ENCODE peak calls at places on chromosomes 3 and 15, in six cellular contexts. C is right lobe of liver, N is left lung, G is heart right ventricle, D is A549, L is HepG2. Z is an unnamed sample.

GRCh38 chr3:72379500-72380187 is 468.6 kb downstream of the SHQ1 start:
- ATAC-seq in N (no peak), G (peak; percentile 48), C (no peak), D (no peak), L (no peak), Z (peak; percentile 43)

GRCh38 chr15:92803852-92804609 is 96.1 kb upstream of the CHD2 start:
- ATAC-seq in C (peak; percentile 79), L (peak; percentile 90), N (peak; percentile 78), G (peak; percentile 91), D (peak; percentile 85), Z (peak; percentile 93)

GRCh38 chr3:14377838-14378169 is 24.6 kb upstream of the SLC6A6 start:
- ATAC-seq in N (peak; percentile 65), D (no peak), L (no peak), C (peak; percentile 62), G (peak; percentile 34), Z (no peak)

GRCh38 chr15:74768771-74769342 is 13.0 kb upstream of the CSK start:
- ATAC-seq in L (peak; percentile 31), N (peak; percentile 78), C (peak; percentile 68), G (peak; percentile 54), D (peak; percentile 73), Z (no peak)

GRCh38 chr3:189132901-189133300 is 38.9 kb upstream of the TPRG1 start:
- ATAC-seq in L (no peak), G (no peak), C (no peak), D (no peak), N (no peak), Z (no peak)

GRCh38 chr3:195873281-195873887 is 35.0 kb downstream of the TNK2 start:
- ATAC-seq in N (peak; percentile 59), D (no peak), L (no peak), C (no peak), G (no peak), Z (no peak)

GRCh38 chr3:4845882-4846281 is 133.4 kb upstream of the BHLHE40 start:
- ATAC-seq in N (no peak), L (no peak), D (no peak), G (no peak), C (no peak), Z (no peak)

GRCh38 chr15:78767331-78767951 is 43.8 kb downstream of the ADAMTS7 start:
- ATAC-seq in G (no peak), D (peak; percentile 11), L (no peak), N (no peak), C (no peak), Z (no peak)

GRCh38 chr3:197023241-197023997 is 6.2 kb downstream of the MELTF start:
- ATAC-seq in N (peak; percentile 66), C (no peak), G (no peak), D (no peak), L (no peak), Z (no peak)

GRCh38 chr3:29521751-29522150 is 240.9 kb downstream of the RBMS3 start:
- ATAC-seq in L (no peak), D (no peak), N (no peak), C (no peak), G (no peak), Z (no peak)

GRCh38 chr3:151835751-151836550 is 22.0 kb downstream of the AADAC start:
- ATAC-seq in N (no peak), C (no peak), D (no peak), L (no peak), G (no peak), Z (no peak)

GRCh38 chr3:100602506-100603444 is 6.6 kb upstream of the ADGRG7 start:
- ATAC-seq in D (peak; percentile 80), G (no peak), N (peak; percentile 50), L (peak; percentile 90), C (peak; percentile 89), Z (no peak)

GRCh38 chr15:67946701-67947100 is 106.9 kb upstream of the RNU6-1 start:
- ATAC-seq in C (no peak), D (peak; percentile 53), G (no peak), N (no peak), L (peak; percentile 52), Z (no peak)

GRCh38 chr3:4235690-4236089 is 67.5 kb upstream of the SETMAR start:
- ATAC-seq in C (no peak), G (no peak), L (no peak), D (no peak), N (no peak), Z (no peak)

GRCh38 chr3:189629803-189630455 is 1.3 kb upstream of the TP63 start:
- ATAC-seq in L (no peak), G (no peak), D (no peak), C (peak; percentile 85), N (peak; percentile 90), Z (peak; percentile 51)

GRCh38 chr3:98557324-98558010 is 25.7 kb downstream of the GPR15 start:
- ATAC-seq in C (no peak), N (no peak), L (no peak), G (no peak), D (no peak), Z (no peak)
- H3K4me3 ChIP-seq in C (no peak overlapping the region), N (no peak overlapping the region), L (no peak overlapping the region), G (no peak overlapping the region), D (no peak overlapping the region), Z (no peak overlapping the region)

GRCh38 chr3:94258851-94259250 is 196.0 kb downstream of the NSUN3 start:
- ATAC-seq in N (no peak), D (no peak), L (no peak), G (no peak), C (no peak), Z (no peak)
- H3K4me3 ChIP-seq in N (no peak overlapping the region), D (no peak overlapping the region), L (no peak overlapping the region), G (no peak overlapping the region), C (no peak overlapping the region), Z (no peak overlapping the region)

GRCh38 chr15:99709243-99709986 is 23.8 kb downstream of the LYSMD4 start:
- ATAC-seq in N (no peak), L (no peak), D (no peak), G (peak; percentile 7), C (no peak), Z (no peak)
- H3K4me3 ChIP-seq in N (no peak overlapping the region), L (no peak overlapping the region), D (no peak overlapping the region), G (no peak overlapping the region), C (no peak overlapping the region), Z (no peak overlapping the region)

GRCh38 chr3:154243353-154243752 is 80.9 kb downstream of the DHX36 start:
- ATAC-seq in N (peak; percentile 59), G (peak; percentile 89), D (peak; percentile 29), C (no peak), L (no peak), Z (peak; percentile 78)
- H3K4me3 ChIP-seq in N (no peak overlapping the region), G (no peak overlapping the region), D (no peak overlapping the region), C (no peak overlapping the region), L (no peak overlapping the region), Z (no peak overlapping the region)

GRCh38 chr3:64687781-64688515 is at the start of gene ADAMTS9:
- ATAC-seq in L (peak; percentile 45), C (peak; percentile 59), N (peak; percentile 59), G (peak; percentile 67), D (peak; percentile 69), Z (peak; percentile 49)

GRCh38 chr3:64687381-64687780 is 419 bp downstream of the ADAMTS9 start:
- ATAC-seq in C (no peak), G (peak; percentile 7), L (peak; percentile 9), N (peak; percentile 7), D (peak; percentile 9), Z (no peak)

GRCh38 chr3:64685800-64686445 is 1.9 kb downstream of the ADAMTS9 start:
- ATAC-seq in C (peak; percentile 94), D (peak; percentile 85), N (peak; percentile 86), L (peak; percentile 83), G (peak; percentile 89), Z (peak; percentile 91)

GRCh38 chr3:64685331-64685799 is 2.4 kb downstream of the ADAMTS9 start:
- ATAC-seq in G (peak; percentile 16), C (peak; percentile 2), N (peak; percentile 1), L (no peak), D (no peak), Z (peak; percentile 50)

DNA sequence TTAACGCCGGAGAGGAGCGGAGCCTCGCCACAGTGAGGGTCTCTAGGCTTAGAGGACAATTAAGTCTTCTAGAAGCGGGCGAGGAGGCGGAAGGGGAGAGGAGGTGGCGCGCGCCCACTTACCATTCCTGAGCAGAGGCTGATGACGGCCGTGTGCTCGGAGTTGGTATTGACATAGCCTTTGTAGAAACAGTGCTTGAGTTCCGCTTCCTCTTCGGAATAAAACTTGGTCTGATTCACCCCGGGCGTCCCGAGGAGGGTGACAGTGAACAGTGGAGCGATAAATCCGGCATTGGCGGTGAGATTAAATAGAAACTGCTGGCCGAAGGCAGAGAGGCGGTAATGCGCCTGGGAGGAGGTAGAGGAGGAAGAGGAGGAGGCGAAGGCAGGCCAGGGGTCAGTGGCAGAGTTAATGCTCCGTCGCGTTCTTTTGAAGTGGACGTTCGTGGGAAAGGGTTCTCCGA is 1.3 kb downstream of the ADAMTS9 start:
- ATAC-seq in G (peak; percentile 10), D (peak; percentile 57), N (peak; percentile 45), L (peak; percentile 70), C (peak; percentile 36), Z (peak; percentile 1)
- H3K4me3 ChIP-seq in G (peak overlapping the region; percentile 68), D (peak overlapping the region; percentile 47), N (peak overlapping the region; percentile 59), L (peak overlapping the region; percentile 61), C (peak overlapping the region; percentile 51), Z (peak overlapping the region; percentile 77)

GRCh38 chr3:150547045-150547753 is 612 bp downstream of the EIF2A start:
- ATAC-seq in C (no peak), D (no peak), G (no peak), L (no peak), N (no peak), Z (no peak)

GRCh38 chr3:150546226-150547044 is at the start of the genes EIF2A and SERP1:
- ATAC-seq in C (peak; percentile 98), D (peak; percentile 98), N (peak; percentile 96), L (peak; percentile 98), G (peak; percentile 97), Z (peak; percentile 98)

GRCh38 chr3:150544726-150545125 is 1.6 kb downstream of the SERP1 start:
- ATAC-seq in L (no peak), G (no peak), N (no peak), D (no peak), C (no peak), Z (no peak)

GRCh38 chr3:150544040-150544439 is 2.3 kb downstream of the SERP1 start:
- ATAC-seq in L (no peak), G (no peak), N (no peak), C (no peak), D (no peak), Z (no peak)

GRCh38 chr3:150545419-150546225 is 674 bp downstream of the SERP1 start:
- ATAC-seq in G (peak; percentile 26), L (peak; percentile 1), C (peak; percentile 8), N (peak; percentile 23), D (no peak), Z (no peak)
- H3K4me3 ChIP-seq in G (peak overlapping the region; percentile 88), L (peak overlapping the region; percentile 94), C (peak overlapping the region; percentile 84), N (peak overlapping the region; percentile 78), D (peak overlapping the region; percentile 94), Z (peak overlapping the region; percentile 64)

DNA sequence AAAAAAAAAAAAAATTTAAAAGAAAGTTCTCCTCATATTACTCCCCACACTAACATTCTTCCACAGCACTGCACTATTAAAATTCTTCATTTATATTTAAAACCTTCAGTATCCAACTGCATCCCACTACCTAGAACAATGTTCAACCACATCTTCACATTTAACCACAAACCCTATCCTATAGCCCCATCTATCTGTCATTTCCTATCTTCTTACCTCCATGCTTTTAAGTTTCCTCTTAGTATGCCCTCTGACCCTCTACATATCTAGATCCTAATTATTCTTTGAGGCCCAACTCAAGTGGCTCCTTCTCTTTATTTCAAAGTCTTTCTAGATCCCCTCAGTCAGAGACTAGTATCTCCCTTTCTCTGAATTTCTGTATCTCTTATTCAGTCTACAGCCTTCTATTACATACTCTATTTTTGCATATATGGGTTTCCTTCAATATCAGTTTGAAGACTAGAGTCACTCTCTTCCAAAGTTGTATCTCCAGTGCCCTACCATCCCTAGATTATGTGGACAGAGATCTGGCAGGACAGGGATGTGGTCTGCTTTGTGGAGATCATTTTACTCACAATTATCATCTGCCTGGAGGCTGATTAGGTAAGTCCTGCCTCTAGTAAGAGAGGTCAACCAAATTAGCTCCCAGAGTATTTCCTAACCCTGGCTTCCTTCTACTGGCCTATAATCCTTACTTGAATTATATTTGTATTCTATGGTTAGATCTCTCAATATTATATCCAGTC is 1.4 kb downstream of the CIAO2A start:
- ATAC-seq in G (no peak), D (no peak), N (no peak), L (no peak), C (no peak), Z (no peak)
- H3K4me3 ChIP-seq in G (no peak overlapping the region), D (peak overlapping the region; percentile 68), N (peak overlapping the region; percentile 81), L (peak overlapping the region; percentile 83), C (peak overlapping the region; percentile 84), Z (peak overlapping the region; percentile 71)